ENCODE peak calls at places on chromosomes 13 and 19, in six cellular contexts. W is upper lobe of left lung, I is K562, E is HepG2, X is A549, N is GM12878. Z is an unnamed sample.

GRCh38 chr13:20461481-20461859 is 64.2 kb downstream of the CRYL1 start:
- ATAC-seq in W (no peak), I (no peak), E (no peak), X (no peak), N (no peak), Z (no peak)

GRCh38 chr13:113724016-113724758 is 34.8 kb upstream of the TMEM255B start:
- ATAC-seq in W (peak), I (no peak), E (peak), X (peak), N (no peak), Z (no peak)

GRCh38 chr13:44188257-44188656 is 185.4 kb upstream of the SERP2 start:
- ATAC-seq in W (no peak), I (no peak), E (no peak), X (peak), N (no peak), Z (no peak)

GRCh38 chr19:44890366-44891015 is 563 bp upstream of the TOMM40 start:
- ATAC-seq in W (peak), I (peak), E (peak), X (peak), N (peak), Z (peak)

GRCh38 chr19:8370176-8371010 is 6.4 kb downstream of the ANGPTL4 start:
- ATAC-seq in W (no peak), I (no peak), E (no peak), X (no peak), N (no peak), Z (no peak)

GRCh38 chr13:110855363-110855762 is 59.5 kb downstream of the ANKRD10 start:
- ATAC-seq in W (no peak), I (no peak), E (no peak), X (no peak), N (no peak), Z (no peak)

GRCh38 chr13:32041429-32041828 is 9.9 kb downstream of the FRY start:
- ATAC-seq in W (no peak), I (no peak), E (no peak), X (no peak), N (peak), Z (no peak)

GRCh38 chr13:40179882-40180281 is 486.6 kb downstream of the FOXO1 start:
- ATAC-seq in W (no peak), I (no peak), E (no peak), X (no peak), N (no peak), Z (no peak)

GRCh38 chr13:32734511-32734910 is 148.3 kb downstream of the PDS5B start:
- ATAC-seq in W (no peak), I (peak), E (no peak), X (no peak), N (no peak), Z (no peak)

GRCh38 chr19:19026299-19026971 is 6.9 kb downstream of the SUGP2 start:
- ATAC-seq in W (no peak), I (peak), E (peak), X (peak), N (peak), Z (no peak)

GRCh38 chr13:73933795-73934194 is 200.4 kb downstream of the KLF12 start:
- ATAC-seq in W (no peak), I (no peak), E (no peak), X (peak), N (no peak), Z (no peak)

GRCh38 chr13:35794734-35795389 is 318.4 kb upstream of the MAB21L1 start:
- ATAC-seq in W (no peak), I (no peak), E (no peak), X (no peak), N (no peak), Z (no peak)

GRCh38 chr13:48624016-48624415 is 29.7 kb upstream of the CYSLTR2 start:
- ATAC-seq in W (no peak), I (no peak), E (no peak), X (no peak), N (no peak), Z (no peak)

GRCh38 chr13:61531383-61532065 is 115.9 kb upstream of the PCDH20 start:
- ATAC-seq in W (no peak), I (no peak), E (no peak), X (no peak), N (peak), Z (no peak)

GRCh38 chr19:45568732-45569131 is 15.9 kb downstream of the OPA3 start:
- ATAC-seq in W (peak), I (no peak), E (no peak), X (peak), N (no peak), Z (no peak)

GRCh38 chr13:106847049-106847448 is 279.1 kb upstream of the ARGLU1 start:
- ATAC-seq in W (no peak), I (no peak), E (no peak), X (no peak), N (no peak), Z (no peak)

GRCh38 chr13:66036024-66036614 is 1194.0 kb downstream of the PCDH9 start:
- ATAC-seq in W (no peak), I (no peak), E (no peak), X (no peak), N (no peak), Z (no peak)

GRCh38 chr19:55247621-55248099 is 11.2 kb downstream of the PPP6R1 start:
- ATAC-seq in W (peak), I (peak), E (no peak), X (peak), N (no peak), Z (peak)

GRCh38 chr13:25281193-25281936 is 5.9 kb downstream of the MTMR6 start:
- ATAC-seq in W (no peak), I (peak), E (no peak), X (no peak), N (peak), Z (no peak)

GRCh38 chr19:6551607-6552450 is 21.0 kb downstream of the TNFSF9 start:
- ATAC-seq in W (peak), I (peak), E (peak), X (peak), N (peak), Z (no peak)

GRCh38 chr13:51923983-51924539 is 62.3 kb downstream of the CCDC70 start:
- ATAC-seq in W (no peak), I (peak), E (peak), X (peak), N (peak), Z (no peak)

GRCh38 chr19:42282810-42283247 is 13.8 kb downstream of the CIC start:
- ATAC-seq in W (no peak), I (peak), E (no peak), X (no peak), N (no peak), Z (no peak)

GRCh38 chr19:42166336-42166735 is 34.1 kb upstream of the POU2F2 start:
- ATAC-seq in W (no peak), I (no peak), E (no peak), X (no peak), N (no peak), Z (no peak)

GRCh38 chr19:29120471-29120870 is 92.5 kb downstream of the UQCRFS1 start:
- ATAC-seq in W (no peak), I (no peak), E (no peak), X (no peak), N (no peak), Z (no peak)

GRCh38 chr13:104466016-104466415 is 1399.8 kb upstream of the SLC10A2 start:
- ATAC-seq in W (no peak), I (no peak), E (no peak), X (no peak), N (no peak), Z (no peak)

GRCh38 chr13:112728375-112729126 is 38.7 kb downstream of the ATP11A start:
- ATAC-seq in W (no peak), I (no peak), E (no peak), X (no peak), N (no peak), Z (no peak)

GRCh38 chr13:39051157-39051556 is 12.9 kb downstream of the NHLRC3 start:
- ATAC-seq in W (no peak), I (peak), E (no peak), X (no peak), N (peak), Z (no peak)

DNA sequence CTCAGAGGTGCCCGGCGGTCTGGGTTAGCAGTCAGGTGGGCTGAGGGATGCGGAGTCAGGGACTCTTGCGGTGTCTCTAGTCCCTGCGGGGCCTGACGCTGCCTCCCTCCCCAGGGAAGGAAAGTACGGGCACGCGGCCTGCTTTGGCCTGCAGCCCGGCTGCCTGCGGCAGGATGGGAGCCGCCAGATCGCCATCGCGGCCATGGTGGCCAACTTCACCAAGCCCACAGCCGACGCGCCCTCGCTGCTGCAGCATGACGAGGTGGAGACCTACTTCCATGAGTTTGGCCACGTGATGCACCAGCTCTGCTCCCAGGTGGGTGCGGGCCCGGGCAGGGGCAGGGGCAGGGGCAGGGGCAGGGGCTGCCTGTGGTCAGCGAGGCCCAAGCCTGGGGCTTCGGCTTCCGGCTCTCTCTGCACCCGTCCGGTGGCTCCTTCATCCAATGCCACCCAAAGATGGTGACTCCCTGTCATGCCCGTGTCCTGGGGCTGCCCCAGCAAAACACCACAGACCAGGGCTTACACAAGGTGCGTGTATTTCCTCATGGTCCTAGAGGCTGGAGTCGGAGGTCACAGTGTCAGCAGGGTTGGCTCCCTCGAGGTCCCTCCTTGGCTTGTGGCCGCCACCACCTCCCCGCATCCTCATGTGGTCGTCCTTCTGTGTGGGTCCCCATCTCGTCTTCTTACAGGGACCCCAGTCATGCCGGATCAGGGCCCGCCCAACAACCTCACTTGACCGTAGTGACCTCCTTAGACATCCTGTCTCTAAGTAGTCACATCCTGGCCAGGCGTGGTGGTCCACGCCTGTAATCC is 11.3 kb upstream of the ZNF554 start:
- ATAC-seq in W (no peak), I (no peak), E (no peak), X (no peak), N (no peak), Z (no peak)
- TF ChIP-seq CTCF in W (no peak), I (no peak), E (no peak), X (no peak), N (no peak), Z (no peak)

GRCh38 chr13:97221989-97222700 is at the start of gene MBNL2:
- ATAC-seq in W (peak), I (peak), E (peak), X (peak), N (peak), Z (peak)
- TF ChIP-seq EP300 in W (no peak), I (no peak), E (no peak), X (no peak), N (no peak), Z (no peak)

DNA sequence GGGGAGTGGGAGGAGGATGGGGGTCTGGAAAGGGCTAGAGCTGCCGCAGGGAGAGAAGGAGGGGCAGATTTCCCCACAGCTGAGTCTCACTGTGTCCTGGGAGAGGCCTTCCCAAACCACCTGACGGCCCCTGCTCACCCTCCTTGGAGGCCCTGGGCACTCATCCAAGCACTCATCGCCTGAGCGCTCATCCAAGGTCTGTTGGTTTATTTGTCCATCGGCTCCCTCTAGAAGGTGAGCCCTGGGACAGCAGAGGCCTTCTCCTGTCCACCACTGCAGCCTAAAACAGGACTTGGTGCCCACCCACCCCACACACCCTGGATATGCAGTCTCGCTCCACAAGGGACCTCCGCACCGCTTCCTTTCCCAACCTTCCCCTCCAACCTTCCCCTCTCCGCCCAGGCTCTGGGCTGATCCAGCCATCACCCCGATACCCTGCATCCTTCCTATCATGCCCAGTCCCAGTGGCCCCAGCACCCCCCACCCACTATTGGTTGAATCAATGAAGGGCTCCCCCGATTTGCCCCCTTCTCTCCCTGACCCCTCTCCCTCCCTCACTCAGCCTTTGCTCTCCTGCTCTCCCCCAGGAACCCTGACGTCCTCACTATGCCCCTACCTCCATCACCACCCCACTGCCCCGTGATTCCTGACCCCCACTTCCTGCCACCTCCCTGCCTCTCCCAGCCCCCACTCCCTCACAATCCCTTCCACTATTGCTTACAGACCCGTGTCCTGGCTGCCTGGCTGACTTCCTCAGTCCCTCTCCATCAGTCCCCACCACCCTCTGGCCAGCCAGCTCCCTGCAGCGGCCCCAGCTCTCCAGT is 1.6 kb downstream of the UBXN6 start:
- ATAC-seq in W (peak), I (peak), E (peak), X (peak), N (peak), Z (peak)
- TF ChIP-seq CTCF in W (no peak), I (no peak), E (peak), X (no peak), N (no peak), Z (peak)

GRCh38 chr19:38663957-38664502 is 16.6 kb downstream of the ACTN4 start:
- ATAC-seq in W (no peak), I (peak), E (no peak), X (no peak), N (no peak), Z (peak)
- TF ChIP-seq EP300 in W (peak), I (no peak), E (no peak), X (no peak), N (no peak), Z (peak)

GRCh38 chr19:47021536-47022139 is 2.0 kb downstream of the NPAS1 start:
- ATAC-seq in W (peak), I (peak), E (no peak), X (peak), N (no peak), Z (no peak)

GRCh38 chr19:47022140-47022536 is 2.5 kb downstream of the NPAS1 start:
- ATAC-seq in W (no peak), I (no peak), E (no peak), X (peak), N (no peak), Z (no peak)

GRCh38 chr19:47020132-47020805 is 632 bp downstream of the NPAS1 start:
- ATAC-seq in W (no peak), I (no peak), E (peak), X (no peak), N (peak), Z (no peak)

GRCh38 chr19:47019431-47020041 is at the start of gene NPAS1:
- ATAC-seq in W (peak), I (peak), E (peak), X (peak), N (no peak), Z (peak)

DNA sequence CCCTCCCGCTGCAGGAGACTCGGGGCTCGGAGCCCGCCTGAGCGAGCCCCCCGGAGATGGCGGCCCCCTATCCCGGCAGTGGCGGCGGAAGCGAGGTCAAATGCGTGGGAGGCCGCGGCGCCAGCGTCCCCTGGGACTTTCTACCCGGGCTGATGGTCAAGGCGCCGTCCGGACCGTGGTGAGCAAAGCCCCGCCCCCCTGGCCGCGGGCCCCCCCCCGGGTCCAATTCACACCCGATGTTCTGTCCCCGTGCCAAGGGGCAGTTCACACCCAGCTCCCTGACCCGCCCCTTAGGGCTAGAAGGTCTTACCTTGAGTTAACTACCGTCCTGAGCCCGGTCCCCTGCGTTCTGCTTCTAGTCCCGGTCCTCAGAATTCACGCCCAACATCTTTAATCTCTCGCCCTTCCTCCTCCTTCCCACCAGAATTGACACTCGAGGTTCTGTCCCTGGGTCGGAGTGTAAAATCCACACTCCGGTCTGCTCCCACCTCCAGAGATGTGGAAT is 1.4 kb downstream of the NPAS1 start:
- ATAC-seq in W (no peak), I (peak), E (no peak), X (peak), N (peak), Z (no peak)
- TF ChIP-seq CTCF in W (no peak), I (no peak), E (no peak), X (no peak), N (no peak), Z (no peak)

DNA sequence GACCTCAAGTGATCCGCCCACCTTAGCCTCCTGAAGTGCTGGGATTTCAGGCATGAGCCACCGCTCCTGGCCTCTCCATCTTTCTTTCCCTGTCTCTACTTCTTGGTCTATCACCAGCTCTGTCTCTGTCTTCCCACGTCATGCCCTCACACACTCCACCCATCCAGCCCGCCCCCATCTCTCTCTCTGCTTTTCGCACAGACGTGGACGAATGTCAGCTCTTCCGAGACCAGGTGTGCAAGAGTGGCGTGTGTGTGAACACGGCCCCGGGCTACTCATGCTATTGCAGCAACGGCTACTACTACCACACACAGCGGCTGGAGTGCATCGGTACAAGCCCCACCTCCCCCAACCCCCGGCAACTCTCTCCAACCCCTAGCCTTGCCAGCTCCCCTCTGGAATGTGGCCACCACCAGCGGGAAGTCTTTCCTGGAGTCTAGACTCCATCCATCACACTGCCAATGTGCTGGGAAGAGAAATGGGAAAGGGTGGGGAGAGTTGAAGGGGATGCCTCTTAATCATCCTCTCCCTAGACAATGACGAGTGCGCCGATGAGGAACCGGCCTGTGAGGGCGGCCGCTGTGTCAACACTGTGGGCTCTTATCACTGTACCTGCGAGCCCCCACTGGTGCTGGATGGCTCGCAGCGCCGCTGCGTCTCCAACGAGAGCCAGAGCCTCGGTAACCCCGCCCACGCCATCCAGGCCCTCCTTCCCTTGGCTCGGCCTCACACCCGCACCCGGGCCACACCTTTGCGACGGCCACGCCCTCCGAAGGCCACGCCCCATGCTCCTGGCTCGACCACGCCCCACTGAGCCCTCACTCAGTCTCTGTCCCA is 22.5 kb downstream of the LTBP4 start:
- ATAC-seq in W (peak), I (peak), E (peak), X (peak), N (peak), Z (peak)
- TF ChIP-seq EP300 in W (no peak), I (peak), E (no peak), X (no peak), N (no peak), Z (no peak)

Z was measured in gastroesophageal sphincter.